ENCODE peak calls at places on chromosomes 11 and 22, in nine cellular contexts. B, H, Z, V, P, O, N, R and A are unnamed samples.

GRCh38 chr11:69644962-69645675 is 4.2 kb downstream of the CCND1 start:
- DNase-seq in B (no peak), O (peak), N (no peak), V (no peak), Z (no peak), R (no peak), P (peak), H (no peak), A (no peak)

GRCh38 chr22:46049726-46050450 is 72.9 kb upstream of the WNT7B start:
- DNase-seq in N (peak), Z (no peak), R (peak), H (no peak), V (no peak), B (peak), O (no peak), P (no peak), A (no peak)

GRCh38 chr22:46942816-46943783 is 180.7 kb downstream of the TBC1D22A start:
- DNase-seq in V (peak), P (no peak), N (no peak), O (peak), B (peak), H (peak), Z (no peak), R (no peak), A (no peak)

GRCh38 chr11:14566331-14567063 is 46.3 kb upstream of the PSMA1 start:
- DNase-seq in R (no peak), N (no peak), Z (peak), V (no peak), O (no peak), H (no peak), B (no peak), P (no peak), A (no peak)

GRCh38 chr11:47442514-47442913 is 6.4 kb downstream of the RAPSN start:
- DNase-seq in H (no peak), O (no peak), B (peak), N (no peak), P (no peak), R (no peak), Z (no peak), V (no peak), A (no peak)

GRCh38 chr11:57214494-57214893 is 22.6 kb downstream of the APLNR start:
- DNase-seq in V (no peak), B (no peak), P (peak), N (no peak), R (no peak), Z (peak), O (peak), H (no peak), A (peak)

GRCh38 chr11:129391864-129392263 is 16.2 kb downstream of the BARX2 start:
- DNase-seq in N (no peak), O (no peak), H (no peak), P (no peak), V (no peak), R (no peak), Z (no peak), B (no peak), A (no peak)

GRCh38 chr11:93287434-93287833 is 43.1 kb upstream of the DEUP1 start:
- DNase-seq in H (no peak), B (no peak), V (no peak), R (no peak), P (peak), O (no peak), N (no peak), Z (no peak), A (no peak)

GRCh38 chr11:128939591-128939990 is 3.1 kb downstream of the TP53AIP1 start:
- DNase-seq in R (no peak), P (no peak), O (no peak), Z (no peak), B (no peak), H (no peak), V (no peak), N (no peak), A (no peak)

GRCh38 chr22:35970601-35971417 is 57.8 kb downstream of the RBFOX2 start:
- DNase-seq in N (no peak), V (no peak), H (no peak), O (no peak), Z (no peak), R (no peak), B (no peak), P (peak), A (no peak)

GRCh38 chr22:19523240-19524169 is 705 bp downstream of the CLDN5 start:
- DNase-seq in O (peak), H (peak), P (no peak), V (no peak), Z (no peak), N (no peak), B (no peak), R (no peak), A (peak)

GRCh38 chr22:17098379-17098819 is 13.6 kb downstream of the IL17RA start:
- DNase-seq in B (no peak), V (no peak), H (peak), Z (no peak), R (no peak), N (no peak), P (no peak), O (peak), A (peak)

GRCh38 chr11:65043881-65044501 is 3.0 kb downstream of the SAC3D1 start:
- DNase-seq in P (peak), N (no peak), Z (no peak), B (peak), R (no peak), H (peak), O (peak), V (peak), A (peak)

GRCh38 chr11:45473491-45473890 is 187.3 kb upstream of the SYT13 start:
- DNase-seq in O (no peak), B (no peak), V (no peak), R (no peak), H (no peak), N (no peak), P (no peak), Z (no peak), A (no peak)

GRCh38 chr22:39351689-39352214 is 2.0 kb downstream of the SYNGR1 start:
- DNase-seq in V (no peak), H (no peak), N (no peak), R (no peak), P (no peak), B (no peak), Z (no peak), O (peak), A (no peak)

GRCh38 chr11:126482586-126483108 is 127.2 kb downstream of the ST3GAL4 start:
- DNase-seq in P (no peak), N (no peak), V (no peak), R (no peak), H (no peak), B (no peak), O (peak), Z (no peak), A (no peak)

GRCh38 chr11:14969922-14970323 is 2.2 kb downstream of the CALCA start:
- DNase-seq in R (no peak), V (peak), P (peak), Z (peak), H (peak), N (peak), O (peak), B (peak), A (peak)

GRCh38 chr22:29344137-29344536 is 28.6 kb upstream of the RASL10A start:
- DNase-seq in R (no peak), Z (peak), V (no peak), N (peak), P (peak), H (peak), O (peak), B (peak), A (peak)

GRCh38 chr11:71489311-71490043 is 36.5 kb downstream of the NADSYN1 start:
- DNase-seq in O (peak), Z (no peak), V (no peak), P (peak), B (no peak), H (no peak), N (peak), R (no peak), A (peak)

GRCh38 chr11:27795955-27796861 is 96.0 kb upstream of the BDNF start:
- DNase-seq in B (peak), Z (peak), V (peak), H (no peak), P (no peak), O (no peak), R (no peak), N (no peak), A (no peak)

GRCh38 chr11:65793144-65793581 is 6.3 kb downstream of the OVOL1 start:
- DNase-seq in V (peak), N (peak), B (no peak), P (peak), H (no peak), R (no peak), Z (peak), O (no peak), A (no peak)

GRCh38 chr11:65021003-65021402 is 6.2 kb upstream of the SNX15 start:
- DNase-seq in B (no peak), O (no peak), Z (no peak), R (no peak), N (no peak), V (no peak), P (no peak), H (no peak), A (no peak)

GRCh38 chr22:39297490-39298193 is 21.8 kb downstream of the RPL3 start:
- DNase-seq in N (no peak), R (no peak), V (no peak), Z (no peak), P (no peak), H (no peak), B (no peak), O (no peak), A (no peak)

GRCh38 chr11:58654079-58654907 is 31.8 kb downstream of the CNTF start:
- DNase-seq in P (peak), Z (peak), O (peak), R (peak), N (peak), V (peak), H (peak), B (peak), A (peak)

GRCh38 chr11:59923813-59924212 is 14.4 kb upstream of the OOSP1 start:
- DNase-seq in V (no peak), P (no peak), B (no peak), Z (no peak), H (no peak), O (no peak), N (no peak), R (no peak), A (no peak)

GRCh38 chr22:46113110-46113909 is 37.0 kb upstream of the PPARA start:
- DNase-seq in O (peak), B (no peak), R (no peak), P (no peak), Z (no peak), N (no peak), V (no peak), H (peak), A (no peak)

GRCh38 chr11:33618956-33619355 is 81.7 kb downstream of the C11orf91 start:
- DNase-seq in V (no peak), P (no peak), R (no peak), H (no peak), N (no peak), B (no peak), Z (no peak), O (no peak), A (no peak)
- TF ChIP-seq CTCF in V (no peak), P (no peak), R (no peak), H (no peak), N (no peak), B (no peak), Z (no peak), O (no peak), A (no peak)

GRCh38 chr11:117180661-117181585 is 2.4 kb downstream of the SIDT2 start:
- DNase-seq in R (peak), Z (peak), O (peak), P (peak), H (peak), B (peak), V (peak), N (peak), A (peak)
- H3K4me3 ChIP-seq in R (peak), Z (no peak), O (no peak), P (no peak), H (no peak), B (peak), V (no peak), N (no peak), A (no peak)

GRCh38 chr22:31844941-31845340 is 91.1 kb downstream of the DEPDC5 start:
- DNase-seq in Z (no peak), R (no peak), H (no peak), B (no peak), P (no peak), N (no peak), V (no peak), O (no peak), A (no peak)
- TF ChIP-seq CTCF in Z (no peak), R (no peak), H (no peak), B (no peak), P (no peak), N (no peak), V (no peak), O (no peak), A (no peak)

GRCh38 chr22:37486224-37486845 is at the start of gene MFNG:
- DNase-seq in R (peak), Z (peak), O (no peak), V (peak), B (peak), N (peak), H (peak), P (peak), A (peak)
- H3K4me3 ChIP-seq in R (peak), Z (no peak), O (no peak), V (peak), B (peak), N (no peak), H (peak), P (no peak), A (no peak)

GRCh38 chr11:62881579-62882427 is 1.1 kb downstream of the SLC3A2 start:
- DNase-seq in R (peak), V (peak), B (peak), Z (peak), H (peak), N (peak), O (peak), P (peak), A (peak)
- TF ChIP-seq CTCF in R (no peak), V (no peak), B (peak), Z (no peak), H (no peak), N (no peak), O (no peak), P (peak), A (no peak)

GRCh38 chr11:72821221-72821919 is 7.2 kb downstream of the ATG16L2 start:
- DNase-seq in O (no peak), N (no peak), R (no peak), H (no peak), P (no peak), V (peak), Z (peak), B (no peak), A (no peak)
- H3K4me3 ChIP-seq in O (peak), N (no peak), R (peak), H (peak), P (peak), V (peak), Z (peak), B (peak), A (peak)